ENCODE peak calls at places on chromosomes 7 and 10, in six cellular contexts. P is pancreas, O is OCI-LY7, I is AG04450, N is fibroblast of mammary gland, T is adipocyte. S is an unnamed sample.
A peak's percentile ranks its signal among the peaks of the same experiment; 100 is the strongest.

GRCh38 chr7:157046681-157047080 is 36.2 kb upstream of the MNX1 start:
- DNase-seq in N (peak; percentile 39), I (no peak), T (peak; percentile 9), O (no peak), P (no peak), S (peak; percentile 29)

GRCh38 chr7:112484671-112485097 is 3.9 kb downstream of the LSMEM1 start:
- DNase-seq in I (peak; percentile 66), N (peak; percentile 94), O (no peak), T (peak; percentile 87), P (no peak), S (peak; percentile 84)

GRCh38 chr7:90396420-90396819 is 6.8 kb upstream of the CLDN12 start:
- DNase-seq in O (no peak), N (no peak), T (no peak), I (no peak), P (no peak), S (no peak)

GRCh38 chr10:67851229-67851628 is 13.2 kb upstream of the DNAJC12 start:
- DNase-seq in O (no peak), I (no peak), P (no peak), T (no peak), N (no peak), S (no peak)

GRCh38 chr10:30805061-30805460 is 175.5 kb upstream of the LYZL2 start:
- DNase-seq in N (no peak), O (no peak), P (no peak), T (no peak), I (no peak), S (no peak)

GRCh38 chr10:113216068-113216467 is 266.0 kb downstream of the TCF7L2 start:
- DNase-seq in T (no peak), I (no peak), P (no peak), O (no peak), N (no peak), S (peak; percentile 16)

GRCh38 chr7:30447466-30447865 is 31.1 kb downstream of the NOD1 start:
- DNase-seq in O (no peak), T (no peak), I (no peak), P (no peak), N (no peak), S (no peak)

GRCh38 chr10:46536781-46537180 is 19.7 kb downstream of the GPRIN2 start:
- DNase-seq in O (no peak), I (no peak), N (no peak), P (no peak), T (no peak), S (no peak)

GRCh38 chr10:129713659-129714265 is 246.7 kb downstream of the MGMT start:
- DNase-seq in O (no peak), N (no peak), P (no peak), I (no peak), T (no peak), S (no peak)

GRCh38 chr7:4791738-4792536 is 16.5 kb downstream of the AP5Z1 start:
- DNase-seq in T (peak; percentile 77), P (peak; percentile 77), O (peak; percentile 37), I (no peak), N (peak; percentile 48), S (peak; percentile 40)

GRCh38 chr7:40879941-40880558 is 745.2 kb downstream of the SUGCT start:
- DNase-seq in N (peak; percentile 40), O (no peak), I (no peak), T (peak; percentile 28), P (no peak), S (peak; percentile 60)

GRCh38 chr10:77637474-77637985 is at the start of gene KCNMA1:
- DNase-seq in P (peak; percentile 44), T (peak; percentile 70), O (no peak), N (no peak), I (no peak), S (no peak)

GRCh38 chr10:61346946-61347345 is 106.2 kb downstream of the TMEM26 start:
- DNase-seq in O (no peak), N (no peak), T (no peak), P (no peak), I (no peak), S (no peak)

GRCh38 chr7:1608318-1608717 is 38.5 kb upstream of the PSMG3 start:
- DNase-seq in O (no peak), T (no peak), P (no peak), N (no peak), I (no peak), S (no peak)

GRCh38 chr10:71727429-71728217 is 8.0 kb upstream of the C10orf105 start:
- DNase-seq in N (peak; percentile 7), T (no peak), O (peak; percentile 92), P (peak; percentile 59), I (no peak), S (peak; percentile 56)

GRCh38 chr10:114502071-114502470 is 97.8 kb upstream of the AFAP1L2 start:
- DNase-seq in P (no peak), T (no peak), I (no peak), O (no peak), N (no peak), S (no peak)

GRCh38 chr10:132687181-132687892 is 98.6 kb downstream of the NKX6-2 start:
- DNase-seq in O (no peak), I (no peak), P (no peak), N (no peak), T (no peak), S (no peak)

GRCh38 chr7:1638113-1638726 is 31.9 kb upstream of the ELFN1 start:
- DNase-seq in O (no peak), N (no peak), I (no peak), P (no peak), T (peak; percentile 33), S (peak; percentile 13)

GRCh38 chr10:18340496-18341051 is 200.3 kb downstream of the CACNB2 start:
- DNase-seq in O (no peak), I (peak; percentile 23), N (peak; percentile 15), T (peak; percentile 56), P (no peak), S (peak; percentile 47)

GRCh38 chr10:74027702-74028101 is 29.8 kb downstream of the VCL start:
- DNase-seq in T (no peak), N (peak; percentile 40), P (no peak), O (no peak), I (no peak), S (no peak)

GRCh38 chr10:44978570-44979280 is at the start of gene DEPP1:
- DNase-seq in O (no peak), T (peak; percentile 90), N (peak; percentile 90), P (peak; percentile 96), I (peak; percentile 90), S (peak; percentile 97)

GRCh38 chr7:2190531-2190930 is 42.2 kb downstream of the MAD1L1 start:
- DNase-seq in P (no peak), T (no peak), I (no peak), O (no peak), N (peak; percentile 14), S (no peak)

GRCh38 chr7:28364082-28364481 is 48.2 kb upstream of the CREB5 start:
- DNase-seq in I (no peak), P (no peak), N (peak; percentile 25), O (no peak), T (no peak), S (no peak)

GRCh38 chr7:26898917-26899316 is 34.5 kb upstream of the SKAP2 start:
- DNase-seq in N (peak; percentile 65), T (no peak), I (no peak), O (no peak), P (no peak), S (no peak)

GRCh38 chr7:84677386-84677785 is 482.8 kb upstream of the SEMA3A start:
- DNase-seq in I (no peak), O (no peak), N (peak; percentile 58), P (no peak), T (peak; percentile 85), S (peak; percentile 57)

GRCh38 chr7:24715661-24716479 is 41.4 kb downstream of the GSDME start:
- DNase-seq in I (no peak), P (no peak), O (peak; percentile 90), T (peak; percentile 44), N (peak; percentile 39), S (no peak)

GRCh38 chr7:20358762-20359282 is 28.1 kb downstream of the ITGB8 start:
- DNase-seq in N (no peak), I (no peak), P (no peak), O (no peak), T (peak; percentile 13), S (no peak)

GRCh38 chr7:2260820-2261219 is 18.8 kb downstream of the NUDT1 start:
- DNase-seq in N (no peak), P (peak; percentile 48), T (peak; percentile 8), O (no peak), I (no peak), S (no peak)

GRCh38 chr7:155438778-155439177 is 19.2 kb upstream of the EN2 start:
- DNase-seq in O (no peak), T (no peak), N (no peak), I (no peak), P (no peak), S (no peak)

GRCh38 chr7:77338260-77338659 is 77.9 kb downstream of the GSAP start:
- DNase-seq in T (no peak), O (no peak), P (no peak), I (no peak), N (no peak), S (no peak)

GRCh38 chr7:69962856-69963149 is 364.5 kb downstream of the AUTS2 start:
- DNase-seq in I (no peak), P (no peak), O (peak; percentile 81), N (peak; percentile 23), T (peak; percentile 33), S (peak; percentile 10)

GRCh38 chr7:158828343-158829020 is 827 bp downstream of the ESYT2 start:
- DNase-seq in N (no peak), T (peak; percentile 75), O (peak; percentile 47), I (no peak), P (peak; percentile 47), S (no peak)

GRCh38 chr7:8386926-8387550 is 46.4 kb upstream of the NXPH1 start:
- DNase-seq in T (no peak), O (no peak), P (no peak), N (no peak), I (no peak), S (no peak)
- H3K4me3 ChIP-seq in T (no peak overlapping the region), O (no peak overlapping the region), P (no peak overlapping the region), N (no peak overlapping the region), I (no peak overlapping the region), S (no peak overlapping the region)

GRCh38 chr10:80365510-80365909 is 8.9 kb downstream of the DYDC2 start:
- DNase-seq in N (no peak), P (no peak), I (no peak), T (no peak), O (no peak), S (no peak)
- H3K4me3 ChIP-seq in N (no peak overlapping the region), P (no peak overlapping the region), I (no peak overlapping the region), T (no peak overlapping the region), O (no peak overlapping the region), S (no peak overlapping the region)

DNA sequence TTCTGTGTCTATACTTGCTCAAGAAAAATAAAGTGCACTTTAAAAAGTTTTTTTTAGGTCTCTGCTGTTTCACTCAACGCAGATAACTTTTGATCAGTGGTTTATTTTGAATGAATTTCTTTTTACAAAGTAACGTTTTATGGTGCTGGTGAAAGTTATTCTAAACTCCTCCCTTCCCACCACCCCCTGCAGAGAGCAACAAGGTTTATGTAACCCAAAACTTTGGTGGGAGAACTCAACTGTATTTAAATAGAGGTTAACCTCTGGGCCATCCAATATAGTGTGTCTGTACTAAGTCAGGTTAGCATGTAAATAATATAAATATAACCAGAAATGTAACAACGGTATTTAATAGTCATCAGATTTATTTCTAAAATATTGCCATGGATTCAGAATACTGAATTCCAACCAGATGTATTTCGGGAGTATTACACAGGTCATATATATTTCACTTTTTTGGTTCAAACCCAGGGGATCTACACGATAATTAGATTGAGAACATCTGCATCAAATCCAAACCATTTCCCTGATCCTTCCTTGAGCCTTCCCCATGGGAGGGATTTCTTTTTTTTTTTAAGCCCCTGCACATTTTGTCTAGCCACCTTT is 3.9 kb upstream of the CUX1 start:
- DNase-seq in I (no peak), P (no peak), O (peak; percentile 43), N (no peak), T (no peak), S (no peak)
- H3K4me3 ChIP-seq in I (peak overlapping the region; percentile 78), P (peak overlapping the region; percentile 85), O (peak overlapping the region; percentile 75), N (no peak overlapping the region), T (peak overlapping the region; percentile 78), S (peak overlapping the region; percentile 73)

GRCh38 chr10:95235676-95236067 is 41.6 kb downstream of the ACSM6 start:
- DNase-seq in I (no peak), T (no peak), N (no peak), P (no peak), O (no peak), S (no peak)
- H3K4me3 ChIP-seq in I (no peak overlapping the region), T (no peak overlapping the region), N (no peak overlapping the region), P (no peak overlapping the region), O (peak overlapping the region; percentile 29), S (no peak overlapping the region)